ENCODE peak calls at places on chromosomes 11 and 22, in nine cellular contexts. X is stimulated activated naive CD4-positive, alpha-beta T cell; O is HFF-Myc; M is posterior cingulate gyrus; Y is NCI-H2029 treated with DMSO at 0.1 percent for 48 hours; R is DMS53; N is fibroblast of mammary gland; C is astrocyte of the cerebellum; V is activated T-cell treated with anti-CD3 and anti-CD28 coated beads for 24 hours. W is an unnamed sample.

GRCh38 chr11:117803896-117804295 is 6.9 kb upstream of the DSCAML1 start:
- DNase-seq in X (no peak), O (no peak), M (no peak), Y (no peak), R (no peak), N (no peak), C (no peak), V (no peak), W (no peak)

GRCh38 chr22:23530106-23530505 is 50.0 kb downstream of the IGLL1 start:
- DNase-seq in X (no peak), O (no peak), M (no peak), Y (no peak), R (no peak), N (no peak), C (no peak), V (no peak), W (no peak)

GRCh38 chr11:12508151-12508740 is 130.9 kb downstream of the PARVA start:
- DNase-seq in X (no peak), O (peak), M (no peak), Y (no peak), R (no peak), N (peak), C (peak), V (no peak), W (no peak)

GRCh38 chr11:44797886-44798683 is 71.3 kb downstream of the TSPAN18 start:
- DNase-seq in X (no peak), O (no peak), M (no peak), Y (no peak), R (no peak), N (no peak), C (no peak), V (no peak), W (no peak)

GRCh38 chr11:639324-639977 is 2.4 kb downstream of the DRD4 start:
- DNase-seq in X (no peak), O (no peak), M (no peak), Y (no peak), R (peak), N (no peak), C (no peak), V (no peak), W (no peak)

GRCh38 chr11:70466596-70466995 is 68.3 kb downstream of the CTTN start:
- DNase-seq in X (no peak), O (no peak), M (no peak), Y (no peak), R (no peak), N (no peak), C (no peak), V (no peak), W (no peak)

GRCh38 chr11:106222626-106223025 is 145.2 kb downstream of the AASDHPPT start:
- DNase-seq in X (no peak), O (no peak), M (no peak), Y (no peak), R (peak), N (no peak), C (no peak), V (no peak), W (no peak)

GRCh38 chr11:116975661-116976060 is 122.6 kb downstream of the SIK3 start:
- DNase-seq in X (no peak), O (no peak), M (no peak), Y (no peak), R (no peak), N (no peak), C (no peak), V (no peak), W (no peak)

GRCh38 chr11:60280412-60280811 is at the start of gene MS4A4A:
- DNase-seq in X (no peak), O (no peak), M (no peak), Y (no peak), R (no peak), N (no peak), C (no peak), V (no peak), W (no peak)

GRCh38 chr11:127443297-127443696 is 442.7 kb upstream of the KIRREL3 start:
- DNase-seq in X (no peak), O (no peak), M (no peak), Y (no peak), R (no peak), N (no peak), C (no peak), V (no peak), W (no peak)

W was measured in AG04450.